ENCODE peak calls at places on chromosomes 7 and 10, in nine cellular contexts. One of them, this sample, is unnamed.

GRCh38 chr7:5218564-5219360 is 28.7 kb downstream of the WIPI2 start:
- DNase-seq in HL-60: peak
- DNase-seq in fibroblast of mammary gland: no peak
- DNase-seq in endothelial cell: no peak
- DNase-seq in BJ: no peak
- DNase-seq in H9: no peak
- DNase-seq in LNCaP clone FGC: no peak
- DNase-seq in activated CD8-positive, alpha-beta T cell treated with anti-CD3 and anti-CD28 coated beads for 36 hours: no peak
- DNase-seq in GM23338: no peak
- DNase-seq in this sample: peak

GRCh38 chr7:157412021-157412443 is 75.2 kb downstream of the DNAJB6 start:
- DNase-seq in activated CD8-positive, alpha-beta T cell treated with anti-CD3 and anti-CD28 coated beads for 36 hours: peak
- DNase-seq in LNCaP clone FGC: no peak
- DNase-seq in GM23338: no peak
- DNase-seq in BJ: peak
- DNase-seq in HL-60: no peak
- DNase-seq in endothelial cell: no peak
- DNase-seq in H9: no peak
- DNase-seq in fibroblast of mammary gland: peak
- DNase-seq in this sample: no peak

GRCh38 chr7:21960922-21961321 is 15.2 kb upstream of the CDCA7L start:
- DNase-seq in fibroblast of mammary gland: peak
- DNase-seq in endothelial cell: no peak
- DNase-seq in GM23338: no peak
- DNase-seq in H9: no peak
- DNase-seq in HL-60: no peak
- DNase-seq in BJ: peak
- DNase-seq in LNCaP clone FGC: no peak
- DNase-seq in activated CD8-positive, alpha-beta T cell treated with anti-CD3 and anti-CD28 coated beads for 36 hours: no peak
- DNase-seq in this sample: no peak

GRCh38 chr7:130829415-130829814 is 95.4 kb upstream of the KLF14 start:
- DNase-seq in endothelial cell: no peak
- DNase-seq in activated CD8-positive, alpha-beta T cell treated with anti-CD3 and anti-CD28 coated beads for 36 hours: no peak
- DNase-seq in fibroblast of mammary gland: no peak
- DNase-seq in LNCaP clone FGC: no peak
- DNase-seq in BJ: no peak
- DNase-seq in H9: no peak
- DNase-seq in HL-60: no peak
- DNase-seq in GM23338: no peak
- DNase-seq in this sample: no peak

GRCh38 chr7:27945356-27945755 is 205.4 kb downstream of the TAX1BP1 start:
- DNase-seq in BJ: no peak
- DNase-seq in activated CD8-positive, alpha-beta T cell treated with anti-CD3 and anti-CD28 coated beads for 36 hours: no peak
- DNase-seq in endothelial cell: no peak
- DNase-seq in LNCaP clone FGC: no peak
- DNase-seq in GM23338: no peak
- DNase-seq in fibroblast of mammary gland: no peak
- DNase-seq in HL-60: no peak
- DNase-seq in H9: no peak
- DNase-seq in this sample: no peak

GRCh38 chr10:93859049-93859655 is 34.6 kb upstream of the SLC35G1 start:
- DNase-seq in BJ: no peak
- DNase-seq in activated CD8-positive, alpha-beta T cell treated with anti-CD3 and anti-CD28 coated beads for 36 hours: no peak
- DNase-seq in GM23338: peak
- DNase-seq in fibroblast of mammary gland: peak
- DNase-seq in LNCaP clone FGC: no peak
- DNase-seq in endothelial cell: no peak
- DNase-seq in H9: no peak
- DNase-seq in HL-60: no peak
- DNase-seq in this sample: no peak

GRCh38 chr10:72248477-72249151 is 25.1 kb upstream of the DDIT4 start:
- DNase-seq in HL-60: peak
- DNase-seq in endothelial cell: peak
- DNase-seq in fibroblast of mammary gland: peak
- DNase-seq in activated CD8-positive, alpha-beta T cell treated with anti-CD3 and anti-CD28 coated beads for 36 hours: peak
- DNase-seq in BJ: no peak
- DNase-seq in H9: peak
- DNase-seq in LNCaP clone FGC: peak
- DNase-seq in GM23338: peak
- DNase-seq in this sample: peak

GRCh38 chr10:5365940-5366339 is 1.2 kb downstream of the UCN3 start:
- DNase-seq in activated CD8-positive, alpha-beta T cell treated with anti-CD3 and anti-CD28 coated beads for 36 hours: no peak
- DNase-seq in GM23338: no peak
- DNase-seq in HL-60: no peak
- DNase-seq in LNCaP clone FGC: no peak
- DNase-seq in fibroblast of mammary gland: no peak
- DNase-seq in H9: no peak
- DNase-seq in endothelial cell: no peak
- DNase-seq in BJ: no peak
- DNase-seq in this sample: no peak

GRCh38 chr7:106110885-106111670 is 1.0 kb downstream of the SYPL1 start:
- DNase-seq in fibroblast of mammary gland: peak
- DNase-seq in BJ: no peak
- DNase-seq in H9: no peak
- DNase-seq in activated CD8-positive, alpha-beta T cell treated with anti-CD3 and anti-CD28 coated beads for 36 hours: no peak
- DNase-seq in HL-60: peak
- DNase-seq in endothelial cell: no peak
- DNase-seq in GM23338: no peak
- DNase-seq in LNCaP clone FGC: no peak
- DNase-seq in this sample: no peak

GRCh38 chr10:86390337-86391120 is 23.9 kb upstream of the GRID1 start:
- DNase-seq in endothelial cell: no peak
- DNase-seq in BJ: no peak
- DNase-seq in fibroblast of mammary gland: no peak
- DNase-seq in HL-60: no peak
- DNase-seq in activated CD8-positive, alpha-beta T cell treated with anti-CD3 and anti-CD28 coated beads for 36 hours: no peak
- DNase-seq in GM23338: no peak
- DNase-seq in LNCaP clone FGC: no peak
- DNase-seq in H9: no peak
- DNase-seq in this sample: no peak

GRCh38 chr10:114623661-114624294 is 34.3 kb downstream of the ABLIM1 start:
- DNase-seq in H9: no peak
- DNase-seq in activated CD8-positive, alpha-beta T cell treated with anti-CD3 and anti-CD28 coated beads for 36 hours: no peak
- DNase-seq in LNCaP clone FGC: peak
- DNase-seq in BJ: peak
- DNase-seq in HL-60: no peak
- DNase-seq in GM23338: peak
- DNase-seq in fibroblast of mammary gland: peak
- DNase-seq in endothelial cell: no peak
- DNase-seq in this sample: no peak
- TF ChIP-seq CTCF in H9: no peak
- TF ChIP-seq CTCF in activated CD8-positive, alpha-beta T cell treated with anti-CD3 and anti-CD28 coated beads for 36 hours: no peak
- TF ChIP-seq CTCF in LNCaP clone FGC: no peak
- TF ChIP-seq CTCF in BJ: peak
- TF ChIP-seq CTCF in HL-60: no peak
- TF ChIP-seq CTCF in GM23338: no peak
- TF ChIP-seq CTCF in fibroblast of mammary gland: no peak
- TF ChIP-seq CTCF in endothelial cell: no peak
- TF ChIP-seq CTCF in this sample: no peak

DNA sequence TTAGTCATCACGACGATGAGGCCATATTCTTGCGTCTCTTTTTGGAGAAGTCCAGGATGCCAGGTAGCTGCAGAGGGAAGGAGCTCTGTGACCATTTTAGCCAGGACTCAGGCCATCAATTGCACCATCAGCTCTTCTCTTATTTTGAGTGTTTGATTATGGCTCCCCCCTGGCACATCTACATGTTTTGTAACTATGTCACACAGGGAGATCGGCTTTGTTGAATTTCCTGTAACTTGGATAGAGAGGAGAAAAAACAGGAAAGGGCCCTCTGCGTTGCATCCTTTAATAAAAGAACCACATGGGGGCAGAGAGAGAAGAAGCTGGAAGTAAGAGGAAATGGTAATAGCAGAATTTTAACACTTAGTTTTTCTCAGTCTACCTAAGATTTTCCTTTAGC is 414.1 kb downstream of the LRMDA start:
- DNase-seq in GM23338: peak
- DNase-seq in fibroblast of mammary gland: no peak
- DNase-seq in HL-60: peak
- DNase-seq in activated CD8-positive, alpha-beta T cell treated with anti-CD3 and anti-CD28 coated beads for 36 hours: no peak
- DNase-seq in H9: no peak
- DNase-seq in BJ: no peak
- DNase-seq in endothelial cell: peak
- DNase-seq in LNCaP clone FGC: no peak
- DNase-seq in this sample: no peak
- TF ChIP-seq CTCF in GM23338: no peak
- TF ChIP-seq CTCF in fibroblast of mammary gland: no peak
- TF ChIP-seq CTCF in HL-60: no peak
- TF ChIP-seq CTCF in activated CD8-positive, alpha-beta T cell treated with anti-CD3 and anti-CD28 coated beads for 36 hours: no peak
- TF ChIP-seq CTCF in H9: no peak
- TF ChIP-seq CTCF in BJ: no peak
- TF ChIP-seq CTCF in endothelial cell: no peak
- TF ChIP-seq CTCF in LNCaP clone FGC: no peak
- TF ChIP-seq CTCF in this sample: no peak

DNA sequence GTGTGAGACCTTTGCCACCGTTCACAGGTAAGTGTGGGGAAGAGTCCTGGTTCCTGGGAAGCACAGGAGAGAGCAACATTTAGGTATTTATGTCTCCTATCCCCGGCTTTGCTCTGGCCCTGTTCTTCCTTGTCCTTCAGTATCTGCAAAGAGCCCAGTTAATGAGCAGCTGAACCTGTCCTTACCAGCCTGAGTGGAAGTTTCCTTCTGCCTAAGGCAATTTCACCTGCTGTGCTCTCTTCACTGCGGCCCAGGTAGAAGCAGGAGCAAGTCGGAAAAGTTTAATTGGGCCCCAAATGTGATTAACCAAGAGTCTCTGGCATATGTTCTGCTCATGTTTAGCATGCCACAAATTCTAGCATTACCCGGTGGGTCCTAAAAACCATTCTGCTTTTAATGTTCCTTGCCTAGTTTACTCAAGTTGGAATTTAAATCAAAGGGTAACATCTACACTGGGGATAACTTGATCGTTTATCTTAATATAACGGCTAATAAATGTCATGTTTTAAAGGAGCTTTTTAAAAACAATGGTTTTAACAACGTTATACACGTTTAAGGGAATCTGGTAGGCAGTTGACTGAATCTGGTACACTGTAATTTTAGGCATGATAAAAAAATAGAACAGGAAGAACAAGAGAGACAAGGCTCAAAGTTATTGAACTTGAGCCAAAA is 817.1 kb downstream of the TYW1 start:
- DNase-seq in H9: no peak
- DNase-seq in fibroblast of mammary gland: no peak
- DNase-seq in BJ: no peak
- DNase-seq in endothelial cell: no peak
- DNase-seq in GM23338: no peak
- DNase-seq in activated CD8-positive, alpha-beta T cell treated with anti-CD3 and anti-CD28 coated beads for 36 hours: no peak
- DNase-seq in LNCaP clone FGC: no peak
- DNase-seq in HL-60: no peak
- DNase-seq in this sample: no peak
- TF ChIP-seq CTCF in H9: no peak
- TF ChIP-seq CTCF in fibroblast of mammary gland: no peak
- TF ChIP-seq CTCF in BJ: no peak
- TF ChIP-seq CTCF in endothelial cell: no peak
- TF ChIP-seq CTCF in GM23338: no peak
- TF ChIP-seq CTCF in activated CD8-positive, alpha-beta T cell treated with anti-CD3 and anti-CD28 coated beads for 36 hours: no peak
- TF ChIP-seq CTCF in LNCaP clone FGC: no peak
- TF ChIP-seq CTCF in HL-60: no peak
- TF ChIP-seq CTCF in this sample: no peak

DNA sequence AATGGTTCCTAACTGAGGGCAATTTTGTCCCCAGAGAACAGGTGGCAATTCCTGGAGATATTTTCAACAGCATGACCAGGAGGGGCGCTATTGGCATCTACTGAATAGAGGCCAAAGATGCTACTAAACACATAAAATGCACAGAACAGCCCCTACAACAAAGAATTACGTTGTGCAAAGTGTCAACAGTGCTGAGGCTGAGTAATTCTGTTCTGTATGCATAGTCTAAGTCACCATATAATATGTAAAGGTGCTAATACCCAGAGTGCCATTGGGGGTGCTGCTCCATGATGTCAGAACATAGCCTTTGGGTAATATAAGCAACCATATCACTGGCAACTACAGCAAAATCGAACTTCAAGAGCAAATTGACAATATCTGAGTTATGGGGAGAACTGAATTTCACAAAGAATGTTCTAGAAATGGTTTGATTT is 213.3 kb upstream of the PHYHIPL start:
- DNase-seq in GM23338: peak
- DNase-seq in HL-60: no peak
- DNase-seq in activated CD8-positive, alpha-beta T cell treated with anti-CD3 and anti-CD28 coated beads for 36 hours: peak
- DNase-seq in BJ: no peak
- DNase-seq in H9: peak
- DNase-seq in LNCaP clone FGC: no peak
- DNase-seq in fibroblast of mammary gland: no peak
- DNase-seq in endothelial cell: peak
- DNase-seq in this sample: no peak
- TF ChIP-seq CTCF in GM23338: peak
- TF ChIP-seq CTCF in HL-60: peak
- TF ChIP-seq CTCF in activated CD8-positive, alpha-beta T cell treated with anti-CD3 and anti-CD28 coated beads for 36 hours: no peak
- TF ChIP-seq CTCF in BJ: peak
- TF ChIP-seq CTCF in H9: peak
- TF ChIP-seq CTCF in LNCaP clone FGC: no peak
- TF ChIP-seq CTCF in fibroblast of mammary gland: peak
- TF ChIP-seq CTCF in endothelial cell: peak
- TF ChIP-seq CTCF in this sample: no peak

GRCh38 chr7:55271069-55271468 is 94.1 kb upstream of the LANCL2 start:
- DNase-seq in GM23338: peak
- DNase-seq in endothelial cell: no peak
- DNase-seq in activated CD8-positive, alpha-beta T cell treated with anti-CD3 and anti-CD28 coated beads for 36 hours: no peak
- DNase-seq in BJ: no peak
- DNase-seq in LNCaP clone FGC: no peak
- DNase-seq in H9: no peak
- DNase-seq in fibroblast of mammary gland: peak
- DNase-seq in HL-60: no peak
- DNase-seq in this sample: no peak
- TF ChIP-seq CTCF in GM23338: peak
- TF ChIP-seq CTCF in endothelial cell: no peak
- TF ChIP-seq CTCF in activated CD8-positive, alpha-beta T cell treated with anti-CD3 and anti-CD28 coated beads for 36 hours: no peak
- TF ChIP-seq CTCF in BJ: peak
- TF ChIP-seq CTCF in LNCaP clone FGC: peak
- TF ChIP-seq CTCF in H9: peak
- TF ChIP-seq CTCF in fibroblast of mammary gland: peak
- TF ChIP-seq CTCF in HL-60: no peak
- TF ChIP-seq CTCF in this sample: no peak

This sample was measured in activated B cell treated with CpG ODN at 0.5 μM for 24 hours.